ENCODE peak calls at places on chromosomes 6 and 20, in five cellular contexts. J is heart left ventricle; O is activated CD4-positive, alpha-beta T cell treated with anti-CD3 and anti-CD28 coated beads, Interleukin-2, amount 50 U/mL, for 24 hours; U is HCEC 1CT; W is coronary artery. P is an unnamed sample.

GRCh38 chr6:28371706-28372451 is 22.1 kb downstream of the ZKSCAN3 start:
- DNase-seq in J (no peak), O (no peak), U (no peak), W (no peak), P (no peak)

GRCh38 chr6:13434455-13434775 is 53.0 kb downstream of the GFOD1 start:
- DNase-seq in J (no peak), O (no peak), U (no peak), W (peak), P (no peak)

GRCh38 chr20:60203451-60203850 is 245.2 kb downstream of the CDH26 start:
- DNase-seq in J (no peak), O (no peak), U (no peak), W (no peak), P (no peak)

GRCh38 chr6:6368684-6369052 is 48.2 kb upstream of the F13A1 start:
- DNase-seq in J (no peak), O (no peak), U (no peak), W (no peak), P (no peak)

GRCh38 chr6:125193208-125193607 is 39.6 kb downstream of the TPD52L1 start:
- DNase-seq in J (no peak), O (no peak), U (no peak), W (no peak), P (no peak)

GRCh38 chr20:3784226-3784853 is 2.2 kb downstream of the CENPB start:
- DNase-seq in J (no peak), O (no peak), U (no peak), W (no peak), P (no peak)

GRCh38 chr20:48827880-48828733 is at the start of gene PREX1:
- DNase-seq in J (peak), O (peak), U (peak), W (peak), P (peak)

GRCh38 chr6:1856381-1856780 is 246.7 kb downstream of the FOXC1 start:
- DNase-seq in J (no peak), O (no peak), U (no peak), W (no peak), P (no peak)

GRCh38 chr20:23497458-23498026 is 6.6 kb downstream of the CST8 start:
- DNase-seq in J (no peak), O (peak), U (no peak), W (no peak), P (no peak)

GRCh38 chr20:2748551-2749342 is 51.7 kb downstream of the CPXM1 start:
- DNase-seq in J (no peak), O (no peak), U (no peak), W (peak), P (no peak)

GRCh38 chr6:100988391-100988999 is 107.4 kb upstream of the ASCC3 start:
- DNase-seq in J (no peak), O (no peak), U (no peak), W (no peak), P (no peak)

GRCh38 chr6:142474446-142475289 is 172.9 kb downstream of the ADGRG6 start:
- DNase-seq in J (no peak), O (no peak), U (peak), W (no peak), P (peak)